ENCODE peak calls at places on chromosomes 11 and 22, in four cellular contexts. X, N, H and C are unnamed samples. For H3K4me1, the result is how much of the 10 kb centered on the place peaks cover.

GRCh38 chr11:45041556-45041955 is 90.9 kb upstream of the TP53I11 start:
- DNase-seq in N (no peak), X (no peak), H (no peak), C (no peak)

GRCh38 chr11:30919389-30920172 is 333.4 kb upstream of the MPPED2 start:
- DNase-seq in N (no peak), H (no peak), X (no peak), C (no peak)

GRCh38 chr22:48492371-48493320 is 1335.0 kb downstream of the BRD1 start:
- DNase-seq in X (peak), H (peak), N (peak), C (peak)

GRCh38 chr11:102843474-102843873 is at the start of gene MMP3:
- DNase-seq in X (no peak), N (no peak), H (no peak), C (no peak)

GRCh38 chr22:30582788-30583575 is 8.5 kb upstream of the GAL3ST1 start:
- DNase-seq in N (no peak), H (no peak), X (no peak), C (no peak)

GRCh38 chr11:71245601-71246391 is 6.6 kb downstream of the SHANK2 start:
- DNase-seq in X (peak), H (no peak), N (no peak), C (no peak)

GRCh38 chr11:105321696-105322095 is 182.1 kb upstream of the CARD18 start:
- DNase-seq in H (no peak), X (no peak), N (no peak), C (no peak)

GRCh38 chr11:12109591-12110196 is 696 bp upstream of the MICAL2 start:
- DNase-seq in X (no peak), N (no peak), H (no peak), C (no peak)

GRCh38 chr22:28976588-28976987 is 85.0 kb downstream of the C22orf31 start:
- DNase-seq in X (no peak), H (no peak), N (no peak), C (no peak)

GRCh38 chr11:17890333-17890732 is 122.5 kb downstream of the SERGEF start:
- DNase-seq in H (no peak), X (no peak), N (no peak), C (no peak)

GRCh38 chr11:34794696-34795095 is 121.5 kb downstream of the APIP start:
- DNase-seq in N (no peak), X (no peak), H (no peak), C (no peak)

GRCh38 chr11:82927264-82927880 is 25.8 kb downstream of the DDIAS start:
- DNase-seq in H (peak), N (no peak), X (no peak), C (peak)

GRCh38 chr11:94175545-94175944 is 46.9 kb downstream of the PANX1 start:
- DNase-seq in N (no peak), X (no peak), H (no peak), C (no peak)

GRCh38 chr11:123083623-123084029 is 21.7 kb upstream of the HSPA8 start:
- DNase-seq in H (peak), N (no peak), X (no peak), C (no peak)

GRCh38 chr22:21766933-21767462 is 31.4 kb upstream of the YPEL1 start:
- DNase-seq in H (no peak), N (no peak), X (no peak), C (no peak)

GRCh38 chr11:118918686-118919280 is 6.9 kb downstream of the BCL9L start:
- DNase-seq in H (no peak), X (peak), N (no peak), C (no peak)

GRCh38 chr11:11231763-11232162 is 121.3 kb downstream of the CSNK2A3 start:
- DNase-seq in H (no peak), X (no peak), N (no peak), C (no peak)

GRCh38 chr11:201936-202335 is 5.3 kb downstream of the BET1L start:
- DNase-seq in X (no peak), N (no peak), H (no peak), C (no peak)

GRCh38 chr11:128471138-128471661 is 116.2 kb downstream of the ETS1 start:
- DNase-seq in N (peak), H (no peak), X (no peak), C (no peak)

GRCh38 chr11:66115638-66116410 is 45.8 kb downstream of the PACS1 start:
- DNase-seq in H (peak), X (no peak), N (peak), C (no peak)

GRCh38 chr11:129611661-129612566 is 203.7 kb upstream of the TMEM45B start:
- DNase-seq in X (no peak), H (no peak), N (no peak), C (no peak)

GRCh38 chr11:31912808-31913207 is 101.7 kb upstream of the PAX6 start:
- DNase-seq in H (no peak), N (no peak), X (no peak), C (no peak)

GRCh38 chr22:47174671-47175111 is 412.2 kb downstream of the TBC1D22A start:
- DNase-seq in X (no peak), H (no peak), N (no peak), C (no peak)

GRCh38 chr11:73968356-73968966 is 14.2 kb downstream of the UCP2 start:
- DNase-seq in H (no peak), N (no peak), X (no peak), C (no peak)

GRCh38 chr22:46213052-46213451 is 37.0 kb downstream of the CDPF1 start:
- DNase-seq in X (no peak), H (no peak), N (no peak), C (no peak)

GRCh38 chr22:46789992-46790391 is 27.5 kb downstream of the TBC1D22A start:
- DNase-seq in N (no peak), X (no peak), H (no peak), C (no peak)

GRCh38 chr22:41367680-41368542 is 13.8 kb upstream of the TEF start:
- DNase-seq in X (no peak), H (peak), N (no peak), C (no peak)
- TF ChIP-seq SUZ12 in X (no peak), H (no peak), N (no peak), C (no peak)

GRCh38 chr22:39943366-39943765 is 16.8 kb upstream of the TMA7B start:
- DNase-seq in H (no peak), X (peak), N (no peak), C (no peak)
- H3K4me1 ChIP-seq in H (under half), X (under half), N (under half), C (under half)

DNA sequence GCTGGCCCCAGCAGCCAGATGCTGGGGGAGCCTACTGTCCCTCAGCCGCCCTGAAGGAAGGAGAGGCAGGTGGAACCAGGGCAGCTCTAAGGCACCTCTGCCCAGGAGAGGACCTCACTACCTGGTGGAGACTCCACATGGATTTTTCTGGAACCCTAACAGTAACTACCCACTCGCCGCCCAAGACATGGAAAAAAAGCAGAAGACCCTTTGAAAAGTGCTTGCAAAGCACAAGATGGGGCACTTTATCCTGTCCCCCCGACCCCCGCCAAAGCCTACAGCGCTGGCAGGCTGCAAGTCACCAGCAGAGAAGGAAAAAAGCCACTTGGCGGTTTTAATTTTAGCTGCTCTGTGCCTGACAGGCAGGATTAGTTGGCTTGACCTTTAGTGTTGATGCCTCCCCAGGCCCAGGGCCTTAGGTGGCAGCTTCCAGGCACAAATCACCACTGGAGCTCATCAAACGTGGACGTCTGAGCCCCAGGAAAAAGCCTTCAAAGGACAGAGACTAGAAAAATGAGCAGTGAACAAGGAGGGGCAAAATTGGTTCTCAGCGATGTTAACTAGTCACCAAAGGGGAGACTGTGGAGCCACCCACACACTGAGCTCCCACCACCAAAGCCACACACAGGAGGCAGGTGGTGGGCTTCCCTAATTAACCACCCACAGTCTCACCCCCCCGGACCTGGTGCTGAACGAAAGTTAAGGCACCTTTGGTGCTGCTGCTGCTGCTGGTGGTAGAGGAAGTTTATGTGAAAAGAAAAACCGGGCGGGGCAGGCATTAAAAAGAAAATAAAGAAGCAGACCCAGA is 4.2 kb upstream of the PYGM start:
- DNase-seq in N (no peak), H (no peak), X (no peak), C (no peak)
- TF ChIP-seq YY1 in N (no peak), H (no peak), X (no peak), C (no peak)

GRCh38 chr22:50282361-50283144 is 12.4 kb upstream of the MAPK11 start:
- DNase-seq in H (no peak), N (no peak), X (no peak), C (no peak)
- TF ChIP-seq SUZ12 in H (no peak), N (no peak), X (no peak), C (no peak)

GRCh38 chr11:104134760-104135159 is 29.2 kb downstream of the PDGFD start:
- DNase-seq in X (no peak), N (no peak), H (no peak), C (no peak)
- H3K4me1 ChIP-seq in X (under half), N (under half), H (under half), C (under half)

GRCh38 chr11:59918987-59919589 is 19.1 kb upstream of the OOSP1 start:
- DNase-seq in H (peak), N (no peak), X (peak), C (peak)
- TF ChIP-seq YY1 in H (no peak), N (no peak), X (no peak), C (no peak)

GRCh38 chr11:4704054-4704789 is at the start of gene MMP26:
- DNase-seq in N (no peak), H (no peak), X (peak), C (no peak)
- TF ChIP-seq SUZ12 in N (no peak), H (no peak), X (no peak), C (no peak)

DNA sequence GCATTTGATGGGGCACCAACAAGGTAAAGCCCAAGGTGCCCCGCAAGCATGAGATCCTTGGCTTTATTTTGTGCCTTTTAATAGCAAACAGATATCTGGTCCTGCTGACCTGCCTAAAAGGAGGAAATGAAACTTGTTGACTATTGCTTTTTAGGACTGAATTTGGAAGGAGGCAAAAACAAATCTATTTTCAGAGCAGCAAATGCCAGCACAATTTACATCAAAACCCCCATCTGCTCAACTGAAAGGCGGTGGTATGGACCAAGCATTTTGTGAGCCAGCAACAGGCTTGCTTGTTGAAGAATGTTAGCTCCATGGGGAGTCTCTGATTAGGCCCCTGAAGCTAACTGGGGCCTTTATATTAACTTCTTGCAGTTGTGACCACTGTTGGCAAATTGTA is 192.6 kb upstream of the E2F8 start:
- DNase-seq in X (no peak), N (peak), H (no peak), C (no peak)
- H3K4me1 ChIP-seq in X (under half), N (half or more), H (under half), C (under half)

GRCh38 chr11:14029971-14030531 is 67.5 kb downstream of the SPON1 start:
- DNase-seq in X (no peak), N (no peak), H (no peak), C (no peak)
- TF ChIP-seq YY1 in X (no peak), N (no peak), H (no peak), C (no peak)